ENCODE peak calls at places on chromosome 17, in six cellular contexts. W, X, G, U, H and N are unnamed samples.

GRCh38 chr17:44236444-44236991 is 17.0 kb upstream of the UBTF start:
- DNase-seq in G (no peak), W (no peak), H (no peak), U (no peak), X (no peak), N (no peak)

GRCh38 chr17:41475421-41475820 is 5.5 kb downstream of the KRT35 start:
- DNase-seq in H (no peak), G (no peak), X (no peak), U (no peak), W (no peak), N (no peak)

GRCh38 chr17:21358185-21358584 is 18.0 kb upstream of the KCNJ12 start:
- DNase-seq in X (no peak), G (no peak), U (no peak), H (no peak), W (no peak), N (no peak)

GRCh38 chr17:40241435-40241834 is 22.3 kb downstream of the WIPF2 start:
- DNase-seq in X (no peak), W (no peak), G (no peak), U (no peak), H (no peak), N (no peak)

GRCh38 chr17:45019177-45019711 is 32.2 kb downstream of the DCAKD start:
- DNase-seq in U (peak; percentile 60), H (peak; percentile 35), W (peak; percentile 45), G (peak; percentile 45), X (peak; percentile 92), N (peak; percentile 86)

GRCh38 chr17:17125136-17126084 is 80.7 kb downstream of the PLD6 start:
- DNase-seq in H (no peak), W (no peak), X (no peak), U (no peak), G (no peak), N (no peak)

GRCh38 chr17:64661981-64662773 is at the start of gene SMURF2:
- DNase-seq in W (peak; percentile 86), X (peak; percentile 95), H (peak; percentile 85), U (peak; percentile 73), G (peak; percentile 78), N (peak; percentile 92)

GRCh38 chr17:1998426-1998784 is 26.7 kb downstream of the RTN4RL1 start:
- DNase-seq in W (no peak), U (no peak), G (no peak), H (no peak), X (no peak), N (no peak)

GRCh38 chr17:7047566-7047965 is 3.7 kb upstream of the SLC16A11 start:
- DNase-seq in W (no peak), X (no peak), U (no peak), G (no peak), H (no peak), N (no peak)

GRCh38 chr17:45311762-45312476 is 4.9 kb downstream of the MAP3K14 start:
- DNase-seq in H (peak; percentile 62), W (peak; percentile 63), X (no peak), G (peak; percentile 59), U (no peak), N (peak; percentile 43)

GRCh38 chr17:42424991-42425610 is 2.0 kb upstream of the CAVIN1 start:
- DNase-seq in G (no peak), U (no peak), X (no peak), H (no peak), W (no peak), N (peak; percentile 4)

GRCh38 chr17:32445497-32445896 is 1.2 kb downstream of the PSMD11 start:
- DNase-seq in H (no peak), U (no peak), W (no peak), G (no peak), X (no peak), N (no peak)

GRCh38 chr17:57025876-57026275 is 47.9 kb downstream of the SCPEP1 start:
- DNase-seq in W (no peak), G (no peak), X (no peak), U (no peak), H (no peak), N (no peak)

GRCh38 chr17:34045990-34046389 is 209.1 kb upstream of the CCL2 start:
- DNase-seq in G (no peak), W (no peak), X (no peak), U (no peak), H (no peak), N (no peak)

GRCh38 chr17:41413982-41414381 is 10.4 kb downstream of the KRT37 start:
- DNase-seq in W (no peak), H (no peak), U (no peak), G (no peak), X (no peak), N (no peak)

GRCh38 chr17:43673516-43674323 is 12.0 kb upstream of the MEOX1 start:
- DNase-seq in H (peak; percentile 89), U (peak; percentile 80), W (peak; percentile 60), X (no peak), G (peak; percentile 68), N (peak; percentile 67)

GRCh38 chr17:22718689-22719088 is 1026.4 kb downstream of the KCNJ18 start:
- DNase-seq in W (no peak), U (no peak), H (no peak), G (no peak), X (no peak), N (no peak)

GRCh38 chr17:71472809-71473789 is 647.7 kb upstream of the SOX9 start:
- DNase-seq in H (peak; percentile 44), W (no peak), X (no peak), G (peak; percentile 68), U (no peak), N (peak; percentile 6)

GRCh38 chr17:57485916-57486315 is 229.6 kb downstream of the MSI2 start:
- DNase-seq in G (no peak), U (no peak), X (no peak), W (no peak), H (no peak), N (no peak)

GRCh38 chr17:69423450-69423849 is 9.0 kb downstream of the MAP2K6 start:
- DNase-seq in H (no peak), G (no peak), X (no peak), W (no peak), U (no peak), N (no peak)

GRCh38 chr17:38442548-38442947 is 14.3 kb downstream of the ARHGAP23 start:
- DNase-seq in H (no peak), G (no peak), X (no peak), W (no peak), U (no peak), N (no peak)

DNA sequence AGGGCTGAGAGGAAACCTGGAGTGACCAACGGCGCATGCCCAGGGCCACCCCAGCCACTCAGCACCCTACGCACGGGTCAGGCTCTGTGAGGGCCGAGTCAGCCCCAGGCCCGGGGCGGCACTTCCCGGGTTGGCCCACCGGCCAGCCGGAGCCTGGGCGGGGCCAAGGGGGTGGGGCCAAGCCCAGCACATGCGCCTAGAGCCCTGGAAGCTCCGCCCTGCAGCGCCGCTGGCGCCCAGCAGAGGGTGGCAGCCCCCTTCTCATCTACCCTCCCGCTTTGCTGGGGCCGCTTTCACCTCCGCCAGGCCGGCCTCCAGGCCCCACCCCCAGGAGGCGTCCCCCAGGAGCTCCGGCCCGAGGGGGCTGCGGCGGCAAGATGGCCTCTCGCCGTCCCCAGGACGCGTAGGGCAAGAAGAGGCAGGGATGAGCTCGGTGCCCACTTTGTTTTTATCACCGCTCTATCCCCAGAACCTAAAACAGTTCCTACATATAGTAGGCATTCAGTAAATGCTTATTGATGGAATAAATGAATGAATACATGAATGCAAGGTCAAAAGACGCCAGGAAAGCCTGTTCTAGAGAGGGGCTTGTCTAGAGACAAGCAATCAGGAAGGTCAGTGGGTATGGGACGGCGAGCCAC is 31.3 kb downstream of the MYO18A start:
- DNase-seq in U (peak; percentile 97), H (peak; percentile 95), W (peak; percentile 92), G (peak; percentile 95), X (peak; percentile 99), N (peak; percentile 94)
- TF ChIP-seq POLR2A in U (peak; percentile 48), H (no peak), W (no peak), G (peak; percentile 84), X (no peak), N (no peak)

DNA sequence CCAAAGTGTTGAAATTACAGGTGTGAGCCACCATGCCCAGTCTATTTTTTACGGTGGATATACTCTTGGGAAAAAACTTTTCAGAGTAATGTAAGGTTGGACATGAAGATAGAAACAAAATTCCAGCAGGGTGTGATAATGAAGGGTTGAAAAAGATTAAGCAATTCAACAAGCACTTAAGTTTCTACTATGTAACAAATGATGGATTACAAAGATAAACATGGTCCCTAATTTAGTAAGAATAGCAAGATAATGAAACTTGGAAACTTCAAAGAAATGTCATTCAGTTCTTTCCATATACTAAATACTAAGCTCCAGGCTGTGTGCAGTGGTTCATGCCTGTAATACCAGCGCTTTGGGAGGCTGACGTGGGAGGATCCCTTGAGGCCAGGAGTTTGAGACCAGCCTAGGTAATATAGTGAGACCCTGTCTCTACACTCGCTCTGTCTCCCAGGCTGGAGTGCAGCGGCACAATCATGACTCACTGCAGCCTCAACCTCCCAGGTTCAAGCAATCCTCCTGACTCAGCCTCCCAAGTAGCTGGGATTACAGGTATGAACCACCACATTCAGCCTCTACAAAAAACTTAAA is 31.0 kb downstream of the PSMD12 start:
- DNase-seq in W (no peak), X (no peak), G (no peak), U (no peak), H (no peak), N (no peak)
- TF ChIP-seq POLR2A in W (no peak), X (no peak), G (no peak), U (no peak), H (no peak), N (no peak)

GRCh38 chr17:49191917-49192741 is 18.2 kb downstream of the GNGT2 start:
- DNase-seq in X (peak; percentile 95), W (peak; percentile 92), G (peak; percentile 98), H (peak; percentile 96), U (peak; percentile 95), N (peak; percentile 73)
- TF ChIP-seq POLR2A in X (peak; percentile 52), W (no peak), G (peak; percentile 29), H (no peak), U (no peak), N (peak; percentile 84)

GRCh38 chr17:81977211-81978091 is at the start of gene ASPSCR1:
- DNase-seq in G (peak; percentile 95), W (peak; percentile 93), H (peak; percentile 93), X (peak; percentile 99), U (peak; percentile 90), N (peak; percentile 91)
- TF ChIP-seq POLR2A in G (peak; percentile 77), W (no peak), H (no peak), X (peak; percentile 87), U (peak; percentile 20), N (peak; percentile 92)